ENCODE peak calls at places on chromosomes 4 and X, in nine cellular contexts. One of them, this sample, is unnamed.

GRCh38 chr4:101952985-101953384 is 162.5 kb downstream of the BANK1 start:
- DNase-seq in PC-9: no peak
- DNase-seq in Calu3: no peak
- DNase-seq in nephron progenitor cell: no peak
- DNase-seq in fibroblast of mammary gland: no peak
- DNase-seq in AG10803: no peak
- DNase-seq in keratinocyte: no peak
- DNase-seq in MM.1S: no peak
- DNase-seq in heart left ventricle: no peak
- DNase-seq in this sample: no peak

GRCh38 chr4:102826890-102827673 is at the start of gene UBE2D3:
- DNase-seq in AG10803: peak
- DNase-seq in MM.1S: peak
- DNase-seq in heart left ventricle: peak
- DNase-seq in nephron progenitor cell: peak
- DNase-seq in PC-9: peak
- DNase-seq in fibroblast of mammary gland: peak
- DNase-seq in keratinocyte: no peak
- DNase-seq in Calu3: peak
- DNase-seq in this sample: peak

GRCh38 chr4:73252001-73252400 is 6.6 kb downstream of the ANKRD17 start:
- DNase-seq in PC-9: no peak
- DNase-seq in keratinocyte: no peak
- DNase-seq in Calu3: no peak
- DNase-seq in heart left ventricle: no peak
- DNase-seq in AG10803: peak
- DNase-seq in fibroblast of mammary gland: peak
- DNase-seq in nephron progenitor cell: no peak
- DNase-seq in MM.1S: no peak
- DNase-seq in this sample: no peak

GRCh38 chr4:117481742-117482141 is 396.4 kb upstream of the TRAM1L1 start:
- DNase-seq in AG10803: no peak
- DNase-seq in PC-9: no peak
- DNase-seq in MM.1S: no peak
- DNase-seq in nephron progenitor cell: no peak
- DNase-seq in fibroblast of mammary gland: no peak
- DNase-seq in heart left ventricle: no peak
- DNase-seq in Calu3: no peak
- DNase-seq in keratinocyte: no peak
- DNase-seq in this sample: no peak

GRCh38 chr4:16439771-16440170 is 213.5 kb upstream of the TAPT1 start:
- DNase-seq in heart left ventricle: peak
- DNase-seq in keratinocyte: no peak
- DNase-seq in AG10803: no peak
- DNase-seq in nephron progenitor cell: no peak
- DNase-seq in MM.1S: no peak
- DNase-seq in fibroblast of mammary gland: no peak
- DNase-seq in Calu3: no peak
- DNase-seq in PC-9: no peak
- DNase-seq in this sample: no peak

GRCh38 chr4:85968945-85969830 is 390.7 kb downstream of the MAPK10 start:
- DNase-seq in heart left ventricle: no peak
- DNase-seq in fibroblast of mammary gland: peak
- DNase-seq in MM.1S: peak
- DNase-seq in PC-9: no peak
- DNase-seq in AG10803: peak
- DNase-seq in nephron progenitor cell: peak
- DNase-seq in keratinocyte: no peak
- DNase-seq in Calu3: no peak
- DNase-seq in this sample: no peak

GRCh38 chr4:46818604-46819003 is 90.4 kb downstream of the COX7B2 start:
- DNase-seq in AG10803: no peak
- DNase-seq in keratinocyte: no peak
- DNase-seq in MM.1S: no peak
- DNase-seq in fibroblast of mammary gland: no peak
- DNase-seq in Calu3: no peak
- DNase-seq in heart left ventricle: no peak
- DNase-seq in nephron progenitor cell: no peak
- DNase-seq in PC-9: no peak
- DNase-seq in this sample: no peak

GRCh38 chrX:7088968-7089615 is 58.4 kb upstream of the STS start:
- DNase-seq in fibroblast of mammary gland: no peak
- DNase-seq in Calu3: peak
- DNase-seq in keratinocyte: no peak
- DNase-seq in nephron progenitor cell: peak
- DNase-seq in PC-9: no peak
- DNase-seq in AG10803: no peak
- DNase-seq in heart left ventricle: no peak
- DNase-seq in MM.1S: peak
- DNase-seq in this sample: no peak

GRCh38 chrX:106039920-106040319 is 1.4 kb upstream of the SERPINA7 start:
- DNase-seq in PC-9: no peak
- DNase-seq in Calu3: peak
- DNase-seq in fibroblast of mammary gland: peak
- DNase-seq in nephron progenitor cell: no peak
- DNase-seq in heart left ventricle: no peak
- DNase-seq in keratinocyte: no peak
- DNase-seq in AG10803: no peak
- DNase-seq in MM.1S: peak
- DNase-seq in this sample: no peak

GRCh38 chrX:150365953-150366911 is 3.1 kb downstream of the MAMLD1 start:
- DNase-seq in MM.1S: no peak
- DNase-seq in fibroblast of mammary gland: peak
- DNase-seq in heart left ventricle: peak
- DNase-seq in nephron progenitor cell: peak
- DNase-seq in Calu3: peak
- DNase-seq in keratinocyte: no peak
- DNase-seq in PC-9: no peak
- DNase-seq in AG10803: peak
- DNase-seq in this sample: no peak

GRCh38 chr4:87819281-87819919 is 13.4 kb upstream of the MEPE start:
- DNase-seq in nephron progenitor cell: no peak
- DNase-seq in MM.1S: no peak
- DNase-seq in fibroblast of mammary gland: peak
- DNase-seq in keratinocyte: peak
- DNase-seq in PC-9: no peak
- DNase-seq in heart left ventricle: no peak
- DNase-seq in Calu3: no peak
- DNase-seq in AG10803: peak
- DNase-seq in this sample: peak

GRCh38 chrX:86121916-86122315 is 26.3 kb upstream of the DACH2 start:
- DNase-seq in MM.1S: no peak
- DNase-seq in Calu3: no peak
- DNase-seq in keratinocyte: no peak
- DNase-seq in nephron progenitor cell: peak
- DNase-seq in fibroblast of mammary gland: no peak
- DNase-seq in heart left ventricle: no peak
- DNase-seq in AG10803: no peak
- DNase-seq in PC-9: no peak
- DNase-seq in this sample: no peak

GRCh38 chrX:54198262-54198661 is 15.2 kb upstream of the FAM120C start:
- DNase-seq in nephron progenitor cell: no peak
- DNase-seq in keratinocyte: no peak
- DNase-seq in fibroblast of mammary gland: no peak
- DNase-seq in MM.1S: no peak
- DNase-seq in PC-9: no peak
- DNase-seq in AG10803: no peak
- DNase-seq in heart left ventricle: no peak
- DNase-seq in Calu3: no peak
- DNase-seq in this sample: no peak

GRCh38 chr4:105633241-105633640 is 75.2 kb downstream of the INTS12 start:
- DNase-seq in keratinocyte: no peak
- DNase-seq in PC-9: peak
- DNase-seq in fibroblast of mammary gland: no peak
- DNase-seq in nephron progenitor cell: no peak
- DNase-seq in heart left ventricle: no peak
- DNase-seq in AG10803: no peak
- DNase-seq in MM.1S: no peak
- DNase-seq in Calu3: peak
- DNase-seq in this sample: no peak

GRCh38 chr4:72971572-72971971 is 97.9 kb downstream of the COX18 start:
- DNase-seq in PC-9: peak
- DNase-seq in heart left ventricle: no peak
- DNase-seq in MM.1S: no peak
- DNase-seq in AG10803: peak
- DNase-seq in Calu3: no peak
- DNase-seq in nephron progenitor cell: no peak
- DNase-seq in fibroblast of mammary gland: peak
- DNase-seq in keratinocyte: peak
- DNase-seq in this sample: peak

GRCh38 chr4:43277003-43277402 is 384.5 kb downstream of the GRXCR1 start:
- DNase-seq in AG10803: peak
- DNase-seq in heart left ventricle: no peak
- DNase-seq in MM.1S: no peak
- DNase-seq in nephron progenitor cell: no peak
- DNase-seq in PC-9: no peak
- DNase-seq in fibroblast of mammary gland: peak
- DNase-seq in Calu3: no peak
- DNase-seq in keratinocyte: no peak
- DNase-seq in this sample: no peak

GRCh38 chrX:140092121-140092520 is 126.8 kb upstream of the CXorf66 start:
- DNase-seq in PC-9: no peak
- DNase-seq in heart left ventricle: no peak
- DNase-seq in keratinocyte: no peak
- DNase-seq in Calu3: no peak
- DNase-seq in AG10803: no peak
- DNase-seq in fibroblast of mammary gland: no peak
- DNase-seq in nephron progenitor cell: no peak
- DNase-seq in MM.1S: no peak
- DNase-seq in this sample: no peak

DNA sequence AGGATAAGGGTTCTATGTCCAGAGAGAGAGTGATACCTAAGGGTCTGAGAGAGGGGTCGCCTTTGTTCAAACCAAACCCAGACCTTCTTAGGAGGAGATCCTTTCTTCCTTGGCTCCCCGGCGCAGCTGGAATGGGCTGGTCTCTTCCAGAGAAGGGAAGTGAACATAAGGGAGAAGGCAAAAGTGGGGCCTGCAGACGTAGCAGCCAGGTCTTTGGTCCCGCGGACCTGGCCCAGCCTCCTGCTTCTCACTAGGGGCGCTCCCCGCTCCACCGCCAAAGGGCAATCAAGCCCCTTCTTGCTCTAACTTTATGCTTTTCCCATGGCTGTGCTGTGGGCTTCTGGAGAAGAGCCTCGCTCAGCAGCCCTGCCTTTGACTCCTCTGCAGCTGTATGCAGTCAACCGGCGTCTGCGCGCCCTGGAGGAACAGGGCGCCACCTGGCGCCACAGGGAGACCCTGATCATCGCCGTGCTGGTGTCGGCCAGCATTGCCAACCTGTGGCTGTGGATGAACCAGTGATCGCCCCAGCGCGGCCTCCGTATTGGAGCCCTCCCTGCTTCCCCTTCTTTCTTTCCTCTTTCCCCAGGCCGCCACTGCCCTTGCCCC is 6.5 kb downstream of the FATE1 start:
- DNase-seq in MM.1S: no peak
- DNase-seq in fibroblast of mammary gland: peak
- DNase-seq in nephron progenitor cell: peak
- DNase-seq in AG10803: peak
- DNase-seq in PC-9: no peak
- DNase-seq in keratinocyte: no peak
- DNase-seq in heart left ventricle: peak
- DNase-seq in Calu3: peak
- DNase-seq in this sample: peak
- TF ChIP-seq CTCF in MM.1S: no peak
- TF ChIP-seq CTCF in fibroblast of mammary gland: peak
- TF ChIP-seq CTCF in nephron progenitor cell: peak
- TF ChIP-seq CTCF in AG10803: peak
- TF ChIP-seq CTCF in PC-9: no peak
- TF ChIP-seq CTCF in keratinocyte: peak
- TF ChIP-seq CTCF in heart left ventricle: no peak
- TF ChIP-seq CTCF in Calu3: peak
- TF ChIP-seq CTCF in this sample: peak

GRCh38 chr4:120144634-120145033 is 78.0 kb upstream of the MAD2L1 start:
- DNase-seq in nephron progenitor cell: no peak
- DNase-seq in fibroblast of mammary gland: no peak
- DNase-seq in MM.1S: no peak
- DNase-seq in keratinocyte: no peak
- DNase-seq in AG10803: no peak
- DNase-seq in heart left ventricle: no peak
- DNase-seq in Calu3: no peak
- DNase-seq in PC-9: no peak
- DNase-seq in this sample: no peak

GRCh38 chr4:120139392-120139791 is 72.7 kb upstream of the MAD2L1 start:
- DNase-seq in nephron progenitor cell: no peak
- DNase-seq in fibroblast of mammary gland: peak
- DNase-seq in PC-9: no peak
- DNase-seq in AG10803: no peak
- DNase-seq in Calu3: no peak
- DNase-seq in MM.1S: no peak
- DNase-seq in heart left ventricle: no peak
- DNase-seq in keratinocyte: no peak
- DNase-seq in this sample: no peak
- TF ChIP-seq CTCF in nephron progenitor cell: no peak
- TF ChIP-seq CTCF in fibroblast of mammary gland: no peak
- TF ChIP-seq CTCF in PC-9: no peak
- TF ChIP-seq CTCF in AG10803: no peak
- TF ChIP-seq CTCF in Calu3: no peak
- TF ChIP-seq CTCF in MM.1S: no peak
- TF ChIP-seq CTCF in heart left ventricle: no peak
- TF ChIP-seq CTCF in keratinocyte: no peak
- TF ChIP-seq CTCF in this sample: no peak

GRCh38 chrX:42519666-42520231 is 258.2 kb downstream of the PPP1R2C start:
- DNase-seq in AG10803: peak
- DNase-seq in PC-9: no peak
- DNase-seq in keratinocyte: no peak
- DNase-seq in fibroblast of mammary gland: peak
- DNase-seq in nephron progenitor cell: no peak
- DNase-seq in MM.1S: no peak
- DNase-seq in Calu3: peak
- DNase-seq in heart left ventricle: no peak
- DNase-seq in this sample: peak
- TF ChIP-seq CTCF in AG10803: peak
- TF ChIP-seq CTCF in PC-9: no peak
- TF ChIP-seq CTCF in keratinocyte: no peak
- TF ChIP-seq CTCF in fibroblast of mammary gland: peak
- TF ChIP-seq CTCF in nephron progenitor cell: no peak
- TF ChIP-seq CTCF in MM.1S: no peak
- TF ChIP-seq CTCF in Calu3: no peak
- TF ChIP-seq CTCF in heart left ventricle: no peak
- TF ChIP-seq CTCF in this sample: no peak

GRCh38 chr4:77861500-77861899 is 1.1 kb upstream of the MRPL1 start:
- DNase-seq in keratinocyte: no peak
- DNase-seq in PC-9: no peak
- DNase-seq in heart left ventricle: no peak
- DNase-seq in MM.1S: peak
- DNase-seq in nephron progenitor cell: no peak
- DNase-seq in fibroblast of mammary gland: peak
- DNase-seq in Calu3: no peak
- DNase-seq in AG10803: no peak
- DNase-seq in this sample: no peak

GRCh38 chr4:77859256-77859655 is 3.4 kb upstream of the MRPL1 start:
- DNase-seq in Calu3: no peak
- DNase-seq in AG10803: no peak
- DNase-seq in heart left ventricle: no peak
- DNase-seq in keratinocyte: no peak
- DNase-seq in MM.1S: no peak
- DNase-seq in nephron progenitor cell: no peak
- DNase-seq in PC-9: no peak
- DNase-seq in fibroblast of mammary gland: no peak
- DNase-seq in this sample: no peak

GRCh38 chr4:77865259-77865658 is 2.6 kb downstream of the MRPL1 start:
- DNase-seq in nephron progenitor cell: no peak
- DNase-seq in keratinocyte: no peak
- DNase-seq in AG10803: no peak
- DNase-seq in PC-9: no peak
- DNase-seq in fibroblast of mammary gland: no peak
- DNase-seq in MM.1S: no peak
- DNase-seq in Calu3: no peak
- DNase-seq in heart left ventricle: no peak
- DNase-seq in this sample: no peak

GRCh38 chr4:77862478-77863216 is at the start of gene MRPL1:
- DNase-seq in AG10803: peak
- DNase-seq in heart left ventricle: peak
- DNase-seq in Calu3: peak
- DNase-seq in MM.1S: peak
- DNase-seq in nephron progenitor cell: peak
- DNase-seq in PC-9: peak
- DNase-seq in fibroblast of mammary gland: peak
- DNase-seq in keratinocyte: no peak
- DNase-seq in this sample: peak
- TF ChIP-seq CTCF in AG10803: no peak
- TF ChIP-seq CTCF in heart left ventricle: no peak
- TF ChIP-seq CTCF in Calu3: no peak
- TF ChIP-seq CTCF in MM.1S: peak
- TF ChIP-seq CTCF in nephron progenitor cell: no peak
- TF ChIP-seq CTCF in PC-9: no peak
- TF ChIP-seq CTCF in fibroblast of mammary gland: no peak
- TF ChIP-seq CTCF in keratinocyte: peak
- TF ChIP-seq CTCF in this sample: no peak